ENCODE peak calls at places on chromosomes 13 and 19, in six cellular contexts. One of them, this sample, is unnamed.

GRCh38 chr19:13729859-13730258 is 34.5 kb upstream of the MRI1 start:
- DNase-seq in AG04449: peak; percentile 28
- DNase-seq in nephron progenitor cell: no peak
- DNase-seq in Calu3: no peak
- DNase-seq in fibroblast of pulmonary artery: no peak
- DNase-seq in H9: no peak
- DNase-seq in this sample: no peak

GRCh38 chr19:47534628-47535027 is 19.8 kb upstream of the NAPA start:
- DNase-seq in fibroblast of pulmonary artery: no peak
- DNase-seq in H9: no peak
- DNase-seq in AG04449: no peak
- DNase-seq in nephron progenitor cell: no peak
- DNase-seq in Calu3: no peak
- DNase-seq in this sample: no peak

GRCh38 chr13:76828316-76828741 is 57.9 kb downstream of the KCTD12 start:
- DNase-seq in nephron progenitor cell: no peak
- DNase-seq in fibroblast of pulmonary artery: no peak
- DNase-seq in AG04449: no peak
- DNase-seq in Calu3: no peak
- DNase-seq in H9: no peak
- DNase-seq in this sample: no peak

GRCh38 chr19:24033962-24034342 is 53.0 kb upstream of the ZNF254 start:
- DNase-seq in H9: no peak
- DNase-seq in fibroblast of pulmonary artery: peak; percentile 68
- DNase-seq in AG04449: peak; percentile 9
- DNase-seq in Calu3: peak; percentile 21
- DNase-seq in nephron progenitor cell: peak; percentile 24
- DNase-seq in this sample: peak; percentile 33

GRCh38 chr19:4057913-4058695 is 8.6 kb downstream of the ZBTB7A start:
- DNase-seq in Calu3: peak; percentile 88
- DNase-seq in AG04449: no peak
- DNase-seq in H9: peak; percentile 38
- DNase-seq in nephron progenitor cell: no peak
- DNase-seq in fibroblast of pulmonary artery: peak; percentile 89
- DNase-seq in this sample: no peak

GRCh38 chr13:60019119-60019993 is 144.4 kb downstream of the DIAPH3 start:
- DNase-seq in AG04449: no peak
- DNase-seq in nephron progenitor cell: no peak
- DNase-seq in fibroblast of pulmonary artery: peak; percentile 58
- DNase-seq in Calu3: no peak
- DNase-seq in H9: no peak
- DNase-seq in this sample: no peak

GRCh38 chr19:10036601-10037071 is 23.4 kb downstream of the RDH8 start:
- DNase-seq in AG04449: no peak
- DNase-seq in H9: no peak
- DNase-seq in fibroblast of pulmonary artery: peak; percentile 6
- DNase-seq in nephron progenitor cell: no peak
- DNase-seq in Calu3: peak; percentile 22
- DNase-seq in this sample: no peak

GRCh38 chr19:47226426-47227346 is 4.3 kb downstream of the BBC3 start:
- DNase-seq in fibroblast of pulmonary artery: peak; percentile 68
- DNase-seq in H9: peak; percentile 75
- DNase-seq in Calu3: peak; percentile 72
- DNase-seq in nephron progenitor cell: no peak
- DNase-seq in AG04449: no peak
- DNase-seq in this sample: peak; percentile 53

GRCh38 chr13:43374621-43375020 is 351.2 kb downstream of the DNAJC15 start:
- DNase-seq in fibroblast of pulmonary artery: peak; percentile 66
- DNase-seq in H9: no peak
- DNase-seq in AG04449: no peak
- DNase-seq in nephron progenitor cell: no peak
- DNase-seq in Calu3: no peak
- DNase-seq in this sample: no peak

GRCh38 chr19:5048727-5049553 is 80.0 kb downstream of the KDM4B start:
- DNase-seq in H9: no peak
- DNase-seq in nephron progenitor cell: no peak
- DNase-seq in fibroblast of pulmonary artery: peak; percentile 70
- DNase-seq in Calu3: peak; percentile 24
- DNase-seq in AG04449: no peak
- DNase-seq in this sample: no peak

GRCh38 chr19:6071103-6071485 is 39.2 kb downstream of the RFX2 start:
- DNase-seq in nephron progenitor cell: no peak
- DNase-seq in fibroblast of pulmonary artery: peak; percentile 77
- DNase-seq in AG04449: peak; percentile 81
- DNase-seq in Calu3: no peak
- DNase-seq in H9: no peak
- DNase-seq in this sample: no peak

GRCh38 chr19:40279761-40280607 is 5.2 kb downstream of the AKT2 start:
- DNase-seq in AG04449: no peak
- DNase-seq in H9: no peak
- DNase-seq in fibroblast of pulmonary artery: no peak
- DNase-seq in nephron progenitor cell: no peak
- DNase-seq in Calu3: no peak
- DNase-seq in this sample: no peak

GRCh38 chr19:52722062-52723005 is 12.5 kb downstream of the ZNF611 start:
- DNase-seq in Calu3: no peak
- DNase-seq in nephron progenitor cell: no peak
- DNase-seq in fibroblast of pulmonary artery: peak; percentile 62
- DNase-seq in H9: no peak
- DNase-seq in AG04449: peak; percentile 29
- DNase-seq in this sample: no peak

GRCh38 chr19:13033819-13034611 is 38.7 kb downstream of the NFIX start:
- DNase-seq in nephron progenitor cell: peak; percentile 61
- DNase-seq in Calu3: peak; percentile 75
- DNase-seq in fibroblast of pulmonary artery: peak; percentile 71
- DNase-seq in H9: peak; percentile 79
- DNase-seq in AG04449: no peak
- DNase-seq in this sample: peak; percentile 77

GRCh38 chr19:39708594-39708993 is 4.3 kb downstream of the LGALS14 start:
- DNase-seq in Calu3: no peak
- DNase-seq in H9: no peak
- DNase-seq in AG04449: no peak
- DNase-seq in fibroblast of pulmonary artery: no peak
- DNase-seq in nephron progenitor cell: no peak
- DNase-seq in this sample: no peak

GRCh38 chr19:3108775-3109174 is 14.6 kb downstream of the GNA11 start:
- DNase-seq in Calu3: peak; percentile 57
- DNase-seq in AG04449: no peak
- DNase-seq in fibroblast of pulmonary artery: peak; percentile 67
- DNase-seq in H9: peak; percentile 82
- DNase-seq in nephron progenitor cell: peak; percentile 68
- DNase-seq in this sample: peak; percentile 78

GRCh38 chr19:13980340-13980739 is 25.8 kb downstream of the RFX1 start:
- DNase-seq in fibroblast of pulmonary artery: no peak
- DNase-seq in Calu3: no peak
- DNase-seq in AG04449: no peak
- DNase-seq in nephron progenitor cell: no peak
- DNase-seq in H9: no peak
- DNase-seq in this sample: no peak

GRCh38 chr19:43595605-43595998 is 332 bp downstream of the IRGQ start:
- DNase-seq in nephron progenitor cell: no peak
- DNase-seq in fibroblast of pulmonary artery: no peak
- DNase-seq in AG04449: no peak
- DNase-seq in H9: no peak
- DNase-seq in Calu3: peak; percentile 26
- DNase-seq in this sample: peak; percentile 22

GRCh38 chr13:97223711-97224461 is 1.8 kb downstream of the MBNL2 start:
- DNase-seq in H9: peak; percentile 41
- DNase-seq in nephron progenitor cell: peak; percentile 33
- DNase-seq in AG04449: peak; percentile 84
- DNase-seq in Calu3: no peak
- DNase-seq in fibroblast of pulmonary artery: peak; percentile 96
- DNase-seq in this sample: no peak

GRCh38 chr13:59176775-59177174 is 987.0 kb downstream of the DIAPH3 start:
- DNase-seq in nephron progenitor cell: no peak
- DNase-seq in Calu3: no peak
- DNase-seq in fibroblast of pulmonary artery: peak; percentile 1
- DNase-seq in H9: peak; percentile 30
- DNase-seq in AG04449: no peak
- DNase-seq in this sample: no peak

GRCh38 chr19:13821292-13821691 is 26.0 kb downstream of the ZSWIM4 start:
- DNase-seq in AG04449: no peak
- DNase-seq in H9: no peak
- DNase-seq in nephron progenitor cell: no peak
- DNase-seq in fibroblast of pulmonary artery: no peak
- DNase-seq in Calu3: no peak
- DNase-seq in this sample: no peak

GRCh38 chr19:42277821-42278809 is 9.1 kb downstream of the CIC start:
- DNase-seq in AG04449: no peak
- DNase-seq in nephron progenitor cell: no peak
- DNase-seq in Calu3: no peak
- DNase-seq in H9: peak; percentile 36
- DNase-seq in fibroblast of pulmonary artery: peak; percentile 52
- DNase-seq in this sample: no peak

GRCh38 chr19:15253076-15253475 is 20.8 kb upstream of the EPHX3 start:
- DNase-seq in fibroblast of pulmonary artery: no peak
- DNase-seq in AG04449: no peak
- DNase-seq in nephron progenitor cell: no peak
- DNase-seq in H9: no peak
- DNase-seq in Calu3: no peak
- DNase-seq in this sample: no peak

GRCh38 chr19:15252398-15253018 is 20.3 kb upstream of the EPHX3 start:
- DNase-seq in AG04449: no peak
- DNase-seq in H9: peak; percentile 44
- DNase-seq in nephron progenitor cell: peak; percentile 44
- DNase-seq in fibroblast of pulmonary artery: peak; percentile 58
- DNase-seq in Calu3: no peak
- DNase-seq in this sample: peak; percentile 32

GRCh38 chr19:15251010-15251748 is 18.9 kb upstream of the EPHX3 start:
- DNase-seq in fibroblast of pulmonary artery: peak; percentile 74
- DNase-seq in AG04449: peak; percentile 85
- DNase-seq in Calu3: no peak
- DNase-seq in nephron progenitor cell: no peak
- DNase-seq in H9: no peak
- DNase-seq in this sample: no peak

GRCh38 chr19:15250635-15250993 is 18.4 kb upstream of the EPHX3 start:
- DNase-seq in H9: no peak
- DNase-seq in Calu3: no peak
- DNase-seq in fibroblast of pulmonary artery: no peak
- DNase-seq in AG04449: no peak
- DNase-seq in nephron progenitor cell: no peak
- DNase-seq in this sample: no peak

GRCh38 chr19:15251749-15252397 is 19.6 kb upstream of the EPHX3 start:
- DNase-seq in H9: peak; percentile 84
- DNase-seq in nephron progenitor cell: peak; percentile 90
- DNase-seq in AG04449: peak; percentile 90
- DNase-seq in Calu3: peak; percentile 14
- DNase-seq in fibroblast of pulmonary artery: peak; percentile 98
- DNase-seq in this sample: peak; percentile 63
- TF ChIP-seq CTCF in H9: peak; percentile 69
- TF ChIP-seq CTCF in nephron progenitor cell: peak; percentile 58
- TF ChIP-seq CTCF in AG04449: peak; percentile 88
- TF ChIP-seq CTCF in Calu3: no peak
- TF ChIP-seq CTCF in fibroblast of pulmonary artery: peak; percentile 74
- TF ChIP-seq CTCF in this sample: no peak

DNA sequence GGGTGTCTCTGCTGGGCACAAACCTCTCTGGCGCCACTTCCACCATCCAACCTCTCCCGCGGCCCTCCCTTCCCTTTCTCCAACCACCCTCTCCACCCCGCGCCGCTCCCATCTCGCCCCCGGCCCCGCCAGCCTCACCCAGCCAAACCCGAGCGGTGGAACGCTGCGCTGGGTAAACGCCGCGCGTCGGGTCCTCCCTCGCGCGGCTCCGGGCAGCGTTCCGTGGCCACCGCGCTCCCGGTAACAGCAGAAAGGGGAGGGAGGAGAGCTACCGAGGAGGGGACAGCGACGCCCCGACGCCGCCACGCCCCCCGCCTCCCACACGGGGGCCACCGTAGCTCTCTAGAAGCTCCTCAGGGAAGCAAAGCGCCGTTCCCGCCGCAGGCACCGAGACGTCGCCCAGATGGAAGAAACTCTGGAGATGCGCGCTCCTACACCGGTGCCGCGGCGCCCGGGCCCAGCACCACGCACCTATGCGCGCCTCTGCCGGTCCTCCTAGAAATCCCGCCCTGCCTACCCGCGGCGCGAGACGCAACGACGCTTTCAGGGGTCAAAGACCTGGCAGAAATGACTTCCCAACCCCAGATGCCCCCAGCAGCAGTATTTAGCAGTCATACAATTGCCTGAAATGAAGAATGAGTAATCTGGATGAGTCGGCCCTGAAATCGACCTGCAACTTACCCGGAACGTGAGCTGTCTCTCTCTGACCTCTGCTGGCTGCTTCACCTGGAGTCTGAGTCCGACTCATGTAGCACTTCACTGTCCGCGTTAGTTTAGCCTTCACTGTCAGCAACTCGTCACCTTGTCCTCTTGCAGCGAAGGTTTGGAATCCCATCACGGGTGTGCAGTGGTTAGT is at the start of gene RUBCNL:
- DNase-seq in AG04449: no peak
- DNase-seq in fibroblast of pulmonary artery: no peak
- DNase-seq in Calu3: peak; percentile 33
- DNase-seq in nephron progenitor cell: peak; percentile 82
- DNase-seq in H9: peak; percentile 70
- DNase-seq in this sample: peak; percentile 17
- TF ChIP-seq CTCF in AG04449: no peak
- TF ChIP-seq CTCF in fibroblast of pulmonary artery: no peak
- TF ChIP-seq CTCF in Calu3: no peak
- TF ChIP-seq CTCF in nephron progenitor cell: no peak
- TF ChIP-seq CTCF in H9: no peak
- TF ChIP-seq CTCF in this sample: no peak

DNA sequence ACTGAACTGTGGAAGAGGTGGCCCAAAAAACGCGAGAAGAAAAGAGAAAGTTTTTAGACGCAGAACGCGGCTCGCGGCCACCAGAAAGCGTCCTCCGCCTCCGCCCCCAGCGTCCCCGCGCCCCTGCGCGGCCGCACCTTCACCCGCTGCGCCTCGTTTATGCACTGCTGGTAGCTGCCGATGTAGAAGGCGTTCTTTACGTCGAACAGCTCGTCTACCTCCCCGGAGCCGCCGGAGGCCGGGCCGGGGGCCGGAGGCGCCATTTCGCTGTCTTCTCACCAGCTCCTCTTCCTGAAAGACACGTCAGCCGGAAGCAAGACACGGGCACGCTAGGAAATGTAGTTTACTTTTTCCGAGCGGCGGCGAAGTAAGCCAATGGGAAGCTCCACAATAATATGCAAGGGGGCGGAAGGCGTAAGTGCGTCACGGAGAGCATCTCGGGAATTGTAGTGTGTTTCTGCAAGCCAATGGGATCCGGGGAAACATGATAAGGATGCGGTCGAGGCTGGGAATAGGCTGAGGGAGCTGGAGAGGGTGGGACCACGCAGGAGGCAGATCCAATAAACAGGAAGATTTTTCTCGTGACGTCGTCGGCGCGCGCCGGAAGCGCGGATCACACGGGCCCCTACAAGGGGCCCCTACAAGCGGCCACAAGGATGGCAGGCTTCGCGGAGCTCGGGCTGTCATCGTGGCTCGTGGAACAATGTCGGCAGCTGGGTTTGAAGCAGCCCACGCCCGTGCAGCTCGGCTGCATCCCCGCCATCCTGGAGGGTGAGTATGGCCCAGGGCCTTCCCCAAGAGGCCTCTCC is at the start of the genes COPE and DDX49:
- DNase-seq in Calu3: peak; percentile 90
- DNase-seq in nephron progenitor cell: peak; percentile 94
- DNase-seq in AG04449: peak; percentile 99
- DNase-seq in fibroblast of pulmonary artery: peak; percentile 100
- DNase-seq in H9: peak; percentile 99
- DNase-seq in this sample: peak; percentile 90
- TF ChIP-seq CTCF in Calu3: no peak
- TF ChIP-seq CTCF in nephron progenitor cell: no peak
- TF ChIP-seq CTCF in AG04449: no peak
- TF ChIP-seq CTCF in fibroblast of pulmonary artery: no peak
- TF ChIP-seq CTCF in H9: no peak
- TF ChIP-seq CTCF in this sample: no peak

GRCh38 chr13:51849145-51850101 is 4.4 kb upstream of the TMEM272 start:
- DNase-seq in Calu3: no peak
- DNase-seq in fibroblast of pulmonary artery: peak; percentile 20
- DNase-seq in AG04449: no peak
- DNase-seq in nephron progenitor cell: peak; percentile 60
- DNase-seq in H9: peak; percentile 88
- DNase-seq in this sample: peak; percentile 65
- TF ChIP-seq CTCF in Calu3: peak; percentile 16
- TF ChIP-seq CTCF in fibroblast of pulmonary artery: peak; percentile 58
- TF ChIP-seq CTCF in AG04449: peak; percentile 47
- TF ChIP-seq CTCF in nephron progenitor cell: peak; percentile 46
- TF ChIP-seq CTCF in H9: peak; percentile 91
- TF ChIP-seq CTCF in this sample: peak; percentile 73

This sample was measured in endothelial cell.